ENCODE peak calls at places on chromosome 2, in ten cellular contexts. M is SK-N-SH, J is fibroblast of the aortic adventitia, U is IMR-90, I is lower lobe of right lung, C is heart left ventricle, Q is fibroblast of mammary gland, F is dorsolateral prefrontal cortex, E is OCI-LY7, Z is nephron progenitor cell. A is an unnamed sample.
A peak's percentile ranks its signal among the peaks of the same experiment; 100 is the strongest.

GRCh38 chr2:241187835-241188234 is 642 bp upstream of the ANO7 start:
- DNase-seq in M (no peak), J (no peak), U (no peak), I (no peak), C (no peak), Q (no peak), F (no peak), E (no peak), Z (no peak), A (no peak)

GRCh38 chr2:68907232-68907922 is 36.2 kb upstream of the BMP10 start:
- DNase-seq in M (no peak), J (no peak), U (no peak), I (no peak), C (no peak), Q (no peak), F (no peak), E (no peak), Z (no peak), A (no peak)

GRCh38 chr2:215409331-215410127 is 26.3 kb downstream of the FN1 start:
- DNase-seq in M (no peak), J (no peak), U (peak; percentile 57), I (no peak), C (no peak), Q (peak; percentile 65), F (no peak), E (no peak), Z (no peak), A (no peak)

GRCh38 chr2:42073739-42074138 is 25.9 kb downstream of the PKDCC start:
- DNase-seq in M (no peak), J (peak; percentile 69), U (peak; percentile 86), I (no peak), C (no peak), Q (peak; percentile 48), F (no peak), E (no peak), Z (no peak), A (no peak)

GRCh38 chr2:135744761-135745314 is 3.2 kb downstream of the UBXN4 start:
- DNase-seq in M (peak; percentile 51), J (no peak), U (peak; percentile 17), I (no peak), C (no peak), Q (peak; percentile 59), F (no peak), E (peak; percentile 65), Z (no peak), A (peak; percentile 39)

GRCh38 chr2:54981409-54981808 is 68.8 kb downstream of the RTN4 start:
- DNase-seq in M (no peak), J (no peak), U (no peak), I (no peak), C (no peak), Q (no peak), F (no peak), E (no peak), Z (no peak), A (no peak)

GRCh38 chr2:88671786-88672427 is 19.6 kb upstream of the RPIA start:
- DNase-seq in M (peak; percentile 52), J (peak; percentile 73), U (peak; percentile 70), I (no peak), C (no peak), Q (peak; percentile 71), F (no peak), E (peak; percentile 76), Z (peak; percentile 9), A (peak; percentile 58)

GRCh38 chr2:23703037-23703582 is 223.8 kb downstream of the ATAD2B start:
- DNase-seq in M (no peak), J (no peak), U (no peak), I (no peak), C (no peak), Q (no peak), F (no peak), E (no peak), Z (no peak), A (no peak)

GRCh38 chr2:15359716-15360531 is 201.2 kb downstream of the NBAS start:
- DNase-seq in M (no peak), J (peak; percentile 69), U (peak; percentile 93), I (no peak), C (no peak), Q (peak; percentile 82), F (no peak), E (no peak), Z (no peak), A (no peak)

GRCh38 chr2:219418155-219418569 is at the start of gene DES:
- DNase-seq in M (no peak), J (no peak), U (no peak), I (no peak), C (peak; percentile 90), Q (no peak), F (no peak), E (no peak), Z (peak; percentile 43), A (peak; percentile 52)

GRCh38 chr2:24365051-24365450 is 4.7 kb upstream of the ITSN2 start:
- DNase-seq in M (no peak), J (peak; percentile 65), U (no peak), I (peak; percentile 92), C (peak; percentile 90), Q (peak; percentile 10), F (no peak), E (no peak), Z (no peak), A (no peak)

GRCh38 chr2:37527362-37527761 is 144.1 kb downstream of the CDC42EP3 start:
- DNase-seq in M (no peak), J (no peak), U (no peak), I (no peak), C (no peak), Q (no peak), F (no peak), E (no peak), Z (no peak), A (no peak)

GRCh38 chr2:31688282-31688681 is 107.5 kb upstream of the SRD5A2 start:
- DNase-seq in M (no peak), J (peak; percentile 4), U (no peak), I (no peak), C (no peak), Q (peak; percentile 16), F (no peak), E (peak; percentile 16), Z (no peak), A (no peak)

GRCh38 chr2:43306197-43306596 is 79.8 kb upstream of the ZFP36L2 start:
- DNase-seq in M (no peak), J (no peak), U (no peak), I (no peak), C (no peak), Q (no peak), F (no peak), E (no peak), Z (no peak), A (no peak)

GRCh38 chr2:43303120-43303519 is 76.7 kb upstream of the ZFP36L2 start:
- DNase-seq in M (no peak), J (peak; percentile 37), U (no peak), I (no peak), C (no peak), Q (no peak), F (no peak), E (no peak), Z (no peak), A (no peak)

GRCh38 chr2:43303889-43304288 is 77.5 kb upstream of the ZFP36L2 start:
- DNase-seq in M (no peak), J (no peak), U (no peak), I (no peak), C (no peak), Q (no peak), F (no peak), E (no peak), Z (no peak), A (no peak)

GRCh38 chr2:43305537-43305936 is 79.1 kb upstream of the ZFP36L2 start:
- DNase-seq in M (no peak), J (peak; percentile 68), U (no peak), I (peak; percentile 71), C (peak; percentile 79), Q (peak; percentile 62), F (no peak), E (no peak), Z (no peak), A (peak; percentile 68)

GRCh38 chr2:43305006-43305405 is 78.6 kb upstream of the ZFP36L2 start:
- DNase-seq in M (no peak), J (peak; percentile 90), U (peak; percentile 37), I (no peak), C (peak; percentile 53), Q (peak; percentile 64), F (no peak), E (no peak), Z (no peak), A (peak; percentile 32)
- TF ChIP-seq CTCF in M (no peak), J (no peak), U (no peak), I (no peak), C (no peak), Q (no peak), F (no peak), E (no peak), Z (no peak), A (no peak)

GRCh38 chr2:191713837-191714236 is 35.9 kb downstream of the NABP1 start:
- DNase-seq in M (no peak), J (no peak), U (no peak), I (peak; percentile 45), C (no peak), Q (no peak), F (no peak), E (no peak), Z (no peak), A (no peak)
- TF ChIP-seq CTCF in M (no peak), J (no peak), U (no peak), I (no peak), C (no peak), Q (peak; percentile 20), F (no peak), E (peak; percentile 39), Z (no peak), A (no peak)

DNA sequence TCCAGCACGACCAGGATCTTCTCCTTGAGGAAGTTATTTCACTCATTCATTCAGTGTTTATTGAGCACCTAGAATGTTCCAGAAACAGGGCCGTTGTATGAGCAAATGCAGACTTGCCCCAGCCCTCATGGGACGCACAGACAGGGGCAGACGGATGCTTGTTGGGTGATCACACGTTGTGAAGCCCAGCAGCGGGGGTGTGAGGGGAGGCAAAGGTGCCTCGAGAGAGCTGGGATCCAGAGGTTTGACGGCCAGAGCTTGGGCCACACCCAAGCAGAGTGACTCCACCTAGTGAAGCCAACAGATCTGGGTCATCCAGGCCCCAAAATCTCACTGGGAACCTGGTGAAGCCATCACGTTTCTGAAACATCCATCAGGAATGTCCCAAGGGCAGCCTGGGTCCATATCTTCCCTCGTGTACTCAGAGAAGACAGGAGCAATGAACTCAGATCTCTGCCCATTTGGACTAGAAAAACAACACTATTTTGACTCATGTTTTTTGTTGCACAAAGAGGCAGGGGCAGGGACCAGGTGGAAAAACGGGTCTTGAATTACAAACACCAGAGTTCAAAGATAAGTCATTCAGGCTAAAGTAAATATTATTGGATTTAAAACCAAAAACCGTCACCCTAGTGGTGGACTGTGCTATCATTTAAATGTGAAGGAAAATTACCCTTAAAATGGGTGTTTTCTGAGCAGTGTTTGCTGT is 54.9 kb upstream of the RBM44 start:
- DNase-seq in M (no peak), J (peak; percentile 38), U (peak; percentile 63), I (no peak), C (no peak), Q (peak; percentile 68), F (no peak), E (no peak), Z (no peak), A (no peak)
- TF ChIP-seq CTCF in M (peak; percentile 45), J (peak; percentile 14), U (peak; percentile 33), I (no peak), C (no peak), Q (peak; percentile 27), F (no peak), E (peak; percentile 46), Z (no peak), A (peak; percentile 14)

DNA sequence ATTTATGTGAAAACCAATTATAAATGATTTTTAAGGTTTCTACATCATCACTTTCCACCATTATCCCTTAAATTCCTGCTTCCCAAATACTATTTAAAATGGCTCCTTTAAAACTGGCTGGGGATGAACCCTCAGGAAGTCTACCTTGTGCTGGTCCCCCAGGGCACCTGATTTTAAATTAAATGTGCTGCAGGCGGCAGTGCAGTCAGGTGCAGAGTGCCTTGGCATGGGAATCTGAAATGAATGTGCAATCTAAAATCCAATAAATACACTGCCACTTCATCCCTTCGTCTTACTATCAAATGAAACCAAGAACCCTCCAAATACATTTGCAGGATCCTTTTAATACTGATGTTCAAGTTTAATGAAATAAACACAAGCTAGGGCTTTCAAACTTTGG is 61.8 kb downstream of the C2orf76 start:
- DNase-seq in M (no peak), J (no peak), U (no peak), I (no peak), C (no peak), Q (no peak), F (no peak), E (peak; percentile 11), Z (no peak), A (no peak)
- TF ChIP-seq CTCF in M (no peak), J (no peak), U (no peak), I (no peak), C (no peak), Q (no peak), F (no peak), E (peak; percentile 36), Z (no peak), A (no peak)